ENCODE peak calls at places on chromosomes 11 and 22, in ten cellular contexts. One of them, this sample, is unnamed.

GRCh38 chr11:126387856-126388255 is 32.4 kb downstream of the ST3GAL4 start:
- DNase-seq in amniotic stem cell: no peak
- DNase-seq in GM23338: no peak
- DNase-seq in lung microvascular endothelial cell: no peak
- DNase-seq in omental fat pad: no peak
- DNase-seq in left colon: peak; percentile 10
- DNase-seq in ELR: no peak
- DNase-seq in putamen: no peak
- DNase-seq in H9: no peak
- DNase-seq in psoas muscle: no peak
- DNase-seq in this sample: no peak

GRCh38 chr11:70915158-70915795 is 337.1 kb downstream of the SHANK2 start:
- DNase-seq in ELR: no peak
- DNase-seq in left colon: no peak
- DNase-seq in putamen: no peak
- DNase-seq in GM23338: no peak
- DNase-seq in amniotic stem cell: no peak
- DNase-seq in H9: no peak
- DNase-seq in omental fat pad: no peak
- DNase-seq in psoas muscle: no peak
- DNase-seq in lung microvascular endothelial cell: no peak
- DNase-seq in this sample: no peak

GRCh38 chr11:14981507-14981906 is 9.4 kb upstream of the CALCA start:
- DNase-seq in lung microvascular endothelial cell: no peak
- DNase-seq in omental fat pad: no peak
- DNase-seq in amniotic stem cell: no peak
- DNase-seq in psoas muscle: no peak
- DNase-seq in H9: no peak
- DNase-seq in left colon: no peak
- DNase-seq in GM23338: no peak
- DNase-seq in ELR: no peak
- DNase-seq in putamen: no peak
- DNase-seq in this sample: no peak

GRCh38 chr11:31783264-31783663 is 27.9 kb downstream of the PAX6 start:
- DNase-seq in amniotic stem cell: no peak
- DNase-seq in left colon: no peak
- DNase-seq in ELR: no peak
- DNase-seq in lung microvascular endothelial cell: no peak
- DNase-seq in H9: no peak
- DNase-seq in GM23338: no peak
- DNase-seq in putamen: no peak
- DNase-seq in omental fat pad: no peak
- DNase-seq in psoas muscle: no peak
- DNase-seq in this sample: peak; percentile 56

GRCh38 chr11:78057462-78058055 is 6.1 kb upstream of the THRSP start:
- DNase-seq in psoas muscle: no peak
- DNase-seq in amniotic stem cell: no peak
- DNase-seq in H9: no peak
- DNase-seq in putamen: no peak
- DNase-seq in lung microvascular endothelial cell: no peak
- DNase-seq in omental fat pad: no peak
- DNase-seq in left colon: no peak
- DNase-seq in GM23338: no peak
- DNase-seq in ELR: no peak
- DNase-seq in this sample: no peak

GRCh38 chr22:49671331-49672012 is 156.2 kb downstream of the BRD1 start:
- DNase-seq in ELR: no peak
- DNase-seq in omental fat pad: no peak
- DNase-seq in H9: peak; percentile 21
- DNase-seq in putamen: no peak
- DNase-seq in amniotic stem cell: no peak
- DNase-seq in left colon: peak; percentile 5
- DNase-seq in GM23338: no peak
- DNase-seq in psoas muscle: no peak
- DNase-seq in lung microvascular endothelial cell: no peak
- DNase-seq in this sample: peak; percentile 44

GRCh38 chr11:35893796-35894475 is 49.9 kb upstream of the LDLRAD3 start:
- DNase-seq in omental fat pad: no peak
- DNase-seq in putamen: no peak
- DNase-seq in psoas muscle: peak; percentile 45
- DNase-seq in ELR: peak; percentile 23
- DNase-seq in lung microvascular endothelial cell: no peak
- DNase-seq in GM23338: peak; percentile 8
- DNase-seq in amniotic stem cell: no peak
- DNase-seq in H9: no peak
- DNase-seq in left colon: peak; percentile 34
- DNase-seq in this sample: no peak

GRCh38 chr11:87358461-87358860 is 320.7 kb downstream of the TMEM135 start:
- DNase-seq in putamen: no peak
- DNase-seq in psoas muscle: no peak
- DNase-seq in H9: no peak
- DNase-seq in ELR: no peak
- DNase-seq in lung microvascular endothelial cell: no peak
- DNase-seq in GM23338: no peak
- DNase-seq in left colon: no peak
- DNase-seq in omental fat pad: no peak
- DNase-seq in amniotic stem cell: no peak
- DNase-seq in this sample: no peak

GRCh38 chr22:49617866-49618688 is 209.6 kb downstream of the BRD1 start:
- DNase-seq in H9: no peak
- DNase-seq in omental fat pad: no peak
- DNase-seq in amniotic stem cell: no peak
- DNase-seq in left colon: no peak
- DNase-seq in lung microvascular endothelial cell: no peak
- DNase-seq in ELR: no peak
- DNase-seq in putamen: no peak
- DNase-seq in psoas muscle: no peak
- DNase-seq in GM23338: no peak
- DNase-seq in this sample: no peak

GRCh38 chr22:19905619-19906276 is 35.8 kb upstream of the COMT start:
- DNase-seq in GM23338: no peak
- DNase-seq in lung microvascular endothelial cell: no peak
- DNase-seq in amniotic stem cell: no peak
- DNase-seq in H9: peak; percentile 25
- DNase-seq in left colon: no peak
- DNase-seq in psoas muscle: no peak
- DNase-seq in ELR: no peak
- DNase-seq in putamen: no peak
- DNase-seq in omental fat pad: no peak
- DNase-seq in this sample: no peak

GRCh38 chr22:37983860-37984791 is at the start of gene SOX10:
- DNase-seq in amniotic stem cell: no peak
- DNase-seq in H9: peak; percentile 73
- DNase-seq in putamen: peak; percentile 91
- DNase-seq in left colon: no peak
- DNase-seq in ELR: no peak
- DNase-seq in omental fat pad: no peak
- DNase-seq in GM23338: peak; percentile 67
- DNase-seq in lung microvascular endothelial cell: no peak
- DNase-seq in psoas muscle: no peak
- DNase-seq in this sample: peak; percentile 95

GRCh38 chr11:117710211-117710610 is 86.8 kb downstream of the DSCAML1 start:
- DNase-seq in H9: no peak
- DNase-seq in lung microvascular endothelial cell: no peak
- DNase-seq in putamen: no peak
- DNase-seq in left colon: no peak
- DNase-seq in omental fat pad: no peak
- DNase-seq in GM23338: no peak
- DNase-seq in amniotic stem cell: no peak
- DNase-seq in psoas muscle: no peak
- DNase-seq in ELR: no peak
- DNase-seq in this sample: no peak

GRCh38 chr22:26599505-26599904 is 9.6 kb upstream of the TPST2 start:
- DNase-seq in psoas muscle: no peak
- DNase-seq in H9: no peak
- DNase-seq in GM23338: no peak
- DNase-seq in omental fat pad: no peak
- DNase-seq in left colon: peak; percentile 14
- DNase-seq in lung microvascular endothelial cell: no peak
- DNase-seq in ELR: no peak
- DNase-seq in putamen: no peak
- DNase-seq in amniotic stem cell: no peak
- DNase-seq in this sample: no peak

GRCh38 chr11:1988667-1989317 is 8.8 kb downstream of the H19 start:
- DNase-seq in GM23338: no peak
- DNase-seq in H9: no peak
- DNase-seq in omental fat pad: no peak
- DNase-seq in putamen: no peak
- DNase-seq in psoas muscle: no peak
- DNase-seq in lung microvascular endothelial cell: no peak
- DNase-seq in ELR: no peak
- DNase-seq in left colon: no peak
- DNase-seq in amniotic stem cell: no peak
- DNase-seq in this sample: peak; percentile 10

GRCh38 chr11:134013518-134013917 is 55.4 kb upstream of the JAM3 start:
- DNase-seq in ELR: no peak
- DNase-seq in psoas muscle: no peak
- DNase-seq in GM23338: no peak
- DNase-seq in lung microvascular endothelial cell: peak; percentile 24
- DNase-seq in left colon: no peak
- DNase-seq in H9: no peak
- DNase-seq in amniotic stem cell: no peak
- DNase-seq in omental fat pad: no peak
- DNase-seq in putamen: no peak
- DNase-seq in this sample: no peak

GRCh38 chr22:36790648-36791047 is 14.7 kb upstream of the IFT27 start:
- DNase-seq in amniotic stem cell: no peak
- DNase-seq in lung microvascular endothelial cell: no peak
- DNase-seq in putamen: no peak
- DNase-seq in psoas muscle: no peak
- DNase-seq in GM23338: no peak
- DNase-seq in H9: no peak
- DNase-seq in left colon: no peak
- DNase-seq in ELR: no peak
- DNase-seq in omental fat pad: no peak
- DNase-seq in this sample: no peak

GRCh38 chr11:129230006-129230405 is 37.9 kb upstream of the ARHGAP32 start:
- DNase-seq in left colon: no peak
- DNase-seq in amniotic stem cell: no peak
- DNase-seq in H9: no peak
- DNase-seq in ELR: peak; percentile 17
- DNase-seq in putamen: peak; percentile 9
- DNase-seq in omental fat pad: no peak
- DNase-seq in GM23338: no peak
- DNase-seq in psoas muscle: no peak
- DNase-seq in lung microvascular endothelial cell: peak; percentile 36
- DNase-seq in this sample: no peak

GRCh38 chr22:42301742-42302102 is 31.3 kb upstream of the TCF20 start:
- DNase-seq in H9: no peak
- DNase-seq in psoas muscle: no peak
- DNase-seq in putamen: no peak
- DNase-seq in amniotic stem cell: no peak
- DNase-seq in omental fat pad: no peak
- DNase-seq in GM23338: no peak
- DNase-seq in lung microvascular endothelial cell: no peak
- DNase-seq in left colon: no peak
- DNase-seq in ELR: no peak
- DNase-seq in this sample: no peak

GRCh38 chr22:42500164-42500835 is 19.3 kb downstream of the RRP7A start:
- DNase-seq in lung microvascular endothelial cell: peak; percentile 78
- DNase-seq in ELR: peak; percentile 56
- DNase-seq in H9: peak; percentile 96
- DNase-seq in putamen: peak; percentile 85
- DNase-seq in left colon: peak; percentile 91
- DNase-seq in GM23338: peak; percentile 94
- DNase-seq in psoas muscle: peak; percentile 82
- DNase-seq in omental fat pad: peak; percentile 40
- DNase-seq in amniotic stem cell: peak; percentile 7
- DNase-seq in this sample: peak; percentile 96

GRCh38 chr11:2806351-2807058 is 79.1 kb downstream of the CDKN1C start:
- DNase-seq in putamen: no peak
- DNase-seq in omental fat pad: no peak
- DNase-seq in left colon: peak; percentile 27
- DNase-seq in H9: peak; percentile 27
- DNase-seq in lung microvascular endothelial cell: no peak
- DNase-seq in amniotic stem cell: no peak
- DNase-seq in psoas muscle: peak; percentile 12
- DNase-seq in ELR: no peak
- DNase-seq in GM23338: no peak
- DNase-seq in this sample: peak; percentile 47

GRCh38 chr11:58771458-58771855 is 39.7 kb upstream of the GLYAT start:
- DNase-seq in amniotic stem cell: no peak
- DNase-seq in psoas muscle: no peak
- DNase-seq in left colon: no peak
- DNase-seq in H9: no peak
- DNase-seq in putamen: no peak
- DNase-seq in lung microvascular endothelial cell: no peak
- DNase-seq in omental fat pad: no peak
- DNase-seq in ELR: peak; percentile 26
- DNase-seq in GM23338: no peak
- DNase-seq in this sample: no peak

GRCh38 chr22:42895087-42895486 is 38.0 kb upstream of the ARFGAP3 start:
- DNase-seq in lung microvascular endothelial cell: peak; percentile 41
- DNase-seq in H9: no peak
- DNase-seq in omental fat pad: no peak
- DNase-seq in ELR: no peak
- DNase-seq in left colon: no peak
- DNase-seq in psoas muscle: no peak
- DNase-seq in putamen: no peak
- DNase-seq in amniotic stem cell: no peak
- DNase-seq in GM23338: no peak
- DNase-seq in this sample: no peak

GRCh38 chr11:68127791-68128681 is 6.8 kb upstream of the CHKA start:
- DNase-seq in omental fat pad: no peak
- DNase-seq in GM23338: peak; percentile 98
- DNase-seq in left colon: peak; percentile 64
- DNase-seq in amniotic stem cell: no peak
- DNase-seq in putamen: no peak
- DNase-seq in ELR: peak; percentile 29
- DNase-seq in lung microvascular endothelial cell: peak; percentile 67
- DNase-seq in H9: peak; percentile 98
- DNase-seq in psoas muscle: peak; percentile 46
- DNase-seq in this sample: peak; percentile 99

GRCh38 chr11:97657852-97658251 is 1268.0 kb downstream of the JRKL start:
- DNase-seq in GM23338: no peak
- DNase-seq in ELR: no peak
- DNase-seq in omental fat pad: no peak
- DNase-seq in left colon: no peak
- DNase-seq in H9: no peak
- DNase-seq in amniotic stem cell: no peak
- DNase-seq in psoas muscle: no peak
- DNase-seq in lung microvascular endothelial cell: no peak
- DNase-seq in putamen: no peak
- DNase-seq in this sample: no peak

This sample was measured in endodermal cell.